ENCODE peak calls at places on chromosomes 6 and 20, in seven cellular contexts. N is Karpas-422, C is astrocyte, V is K562, D is endodermal cell, J is NT2/D1, F is neuronal stem cell. R is an unnamed sample.

GRCh38 chr20:8132632-8133587 is 844 bp downstream of the PLCB1 start:
- DNase-seq in N (no peak), C (no peak), V (no peak), D (peak; percentile 66), J (no peak), F (peak; percentile 37), R (peak; percentile 70)

GRCh38 chr6:87155920-87156600 is 695 bp downstream of the ZNF292 start:
- DNase-seq in N (peak; percentile 58), C (peak; percentile 44), V (peak; percentile 61), D (peak; percentile 89), J (no peak), F (peak; percentile 85), R (peak; percentile 74)

GRCh38 chr6:157314705-157315321 is 8.5 kb downstream of the TMEM242 start:
- DNase-seq in N (peak; percentile 85), C (peak; percentile 66), V (peak; percentile 35), D (no peak), J (peak; percentile 23), F (peak; percentile 44), R (peak; percentile 88)

GRCh38 chr20:38386004-38386403 is 39.7 kb downstream of the LBP start:
- DNase-seq in N (peak; percentile 64), C (no peak), V (no peak), D (no peak), J (no peak), F (no peak), R (no peak)

GRCh38 chr6:163790296-163790840 is 375.9 kb downstream of the QKI start:
- DNase-seq in N (no peak), C (peak; percentile 12), V (no peak), D (no peak), J (no peak), F (no peak), R (peak; percentile 85)

GRCh38 chr20:47821481-47822100 is 36.3 kb upstream of the SULF2 start:
- DNase-seq in N (no peak), C (peak; percentile 16), V (no peak), D (peak; percentile 60), J (no peak), F (no peak), R (no peak)

GRCh38 chr6:146905313-146905712 is 298.9 kb upstream of the STXBP5 start:
- DNase-seq in N (no peak), C (peak; percentile 75), V (no peak), D (no peak), J (no peak), F (no peak), R (peak; percentile 91)

GRCh38 chr20:42359617-42360016 is 741.4 kb upstream of the CHD6 start:
- DNase-seq in N (no peak), C (no peak), V (no peak), D (no peak), J (no peak), F (no peak), R (no peak)

GRCh38 chr6:99592900-99593299 is 13.7 kb upstream of the PRDM13 start:
- DNase-seq in N (no peak), C (no peak), V (no peak), D (no peak), J (no peak), F (no peak), R (peak; percentile 26)

GRCh38 chr20:51004305-51004727 is 18.6 kb downstream of the KCNG1 start:
- DNase-seq in N (no peak), C (no peak), V (no peak), D (no peak), J (no peak), F (no peak), R (no peak)

GRCh38 chr6:141401168-141401567 is 731.6 kb upstream of the GJE1 start:
- DNase-seq in N (no peak), C (peak; percentile 47), V (no peak), D (no peak), J (no peak), F (no peak), R (no peak)

GRCh38 chr6:130163261-130163660 is 59.5 kb downstream of the SAMD3 start:
- DNase-seq in N (no peak), C (no peak), V (no peak), D (no peak), J (no peak), F (no peak), R (no peak)

GRCh38 chr6:130159876-130160415 is 62.8 kb downstream of the SAMD3 start:
- DNase-seq in N (no peak), C (peak; percentile 65), V (no peak), D (no peak), J (no peak), F (no peak), R (no peak)

GRCh38 chr6:130161627-130162404 is 60.9 kb downstream of the SAMD3 start:
- DNase-seq in N (no peak), C (peak; percentile 80), V (no peak), D (no peak), J (no peak), F (no peak), R (peak; percentile 11)

GRCh38 chr6:130164251-130164650 is 58.5 kb downstream of the SAMD3 start:
- DNase-seq in N (no peak), C (no peak), V (no peak), D (no peak), J (no peak), F (no peak), R (no peak)

DNA sequence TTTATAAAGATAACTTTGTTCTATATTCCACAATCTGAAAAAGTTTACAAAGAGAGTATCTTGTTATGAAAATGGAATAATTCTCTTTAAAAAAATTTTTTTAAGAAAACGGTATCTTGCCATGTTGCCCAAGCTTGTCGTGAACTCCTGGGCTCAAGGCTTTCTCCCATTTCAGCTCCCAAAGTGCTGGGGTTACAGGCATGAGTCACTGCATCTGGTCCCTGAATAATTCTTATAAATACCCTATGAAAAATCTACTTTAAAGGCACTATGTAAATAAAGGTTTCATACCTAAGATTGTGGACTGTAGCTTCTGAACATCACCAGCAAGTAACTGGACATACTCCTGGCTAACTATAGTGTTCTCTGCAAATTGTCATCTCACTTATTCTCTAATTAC is 60.3 kb downstream of the SAMD3 start:
- DNase-seq in N (no peak), C (no peak), V (no peak), D (no peak), J (no peak), F (no peak), R (no peak)
- H3K9ac ChIP-seq in N (no peak overlapping the region), C (no peak overlapping the region), V (no peak overlapping the region), D (no peak overlapping the region), J (no peak overlapping the region), F (no peak overlapping the region), R (no peak overlapping the region)

GRCh38 chr6:1513206-1513605 is 96.5 kb upstream of the FOXC1 start:
- DNase-seq in N (no peak), C (no peak), V (no peak), D (no peak), J (no peak), F (no peak), R (no peak)

GRCh38 chr6:1514078-1514477 is 95.6 kb upstream of the FOXC1 start:
- DNase-seq in N (no peak), C (no peak), V (no peak), D (no peak), J (no peak), F (no peak), R (no peak)

GRCh38 chr6:1516742-1517520 is 92.8 kb upstream of the FOXC1 start:
- DNase-seq in N (no peak), C (no peak), V (no peak), D (no peak), J (no peak), F (no peak), R (no peak)

GRCh38 chr6:1515280-1515679 is 94.4 kb upstream of the FOXC1 start:
- DNase-seq in N (no peak), C (no peak), V (peak; percentile 74), D (no peak), J (no peak), F (no peak), R (no peak)

GRCh38 chr6:1515781-1516180 is 93.9 kb upstream of the FOXC1 start:
- DNase-seq in N (no peak), C (no peak), V (no peak), D (no peak), J (no peak), F (no peak), R (no peak)
- H3K4me3 ChIP-seq in N (no peak overlapping the region), C (no peak overlapping the region), V (no peak overlapping the region), D (no peak overlapping the region), J (no peak overlapping the region), F (no peak overlapping the region), R (no peak overlapping the region)

GRCh38 chr6:142647436-142648389 is 297.3 kb downstream of the HIVEP2 start:
- DNase-seq in N (no peak), C (no peak), V (no peak), D (peak; percentile 74), J (no peak), F (no peak), R (no peak)
- H3K9ac ChIP-seq in N (no peak overlapping the region), C (no peak overlapping the region), V (no peak overlapping the region), D (no peak overlapping the region), J (no peak overlapping the region), F (no peak overlapping the region), R (no peak overlapping the region)

GRCh38 chr20:2753456-2754040 is 46.9 kb downstream of the CPXM1 start:
- DNase-seq in N (no peak), C (no peak), V (no peak), D (no peak), J (no peak), F (no peak), R (no peak)

GRCh38 chr20:2751347-2751867 is 49.0 kb downstream of the CPXM1 start:
- DNase-seq in N (no peak), C (no peak), V (no peak), D (no peak), J (no peak), F (no peak), R (peak; percentile 47)

GRCh38 chr20:2750343-2751251 is 49.8 kb downstream of the CPXM1 start:
- DNase-seq in N (peak; percentile 89), C (no peak), V (peak; percentile 37), D (peak; percentile 83), J (no peak), F (no peak), R (peak; percentile 77)

GRCh38 chr20:2752631-2753455 is 47.6 kb downstream of the CPXM1 start:
- DNase-seq in N (peak; percentile 91), C (no peak), V (peak; percentile 72), D (peak; percentile 91), J (peak; percentile 70), F (peak; percentile 65), R (peak; percentile 82)

GRCh38 chr20:2751868-2752630 is 48.4 kb downstream of the CPXM1 start:
- DNase-seq in N (peak; percentile 90), C (no peak), V (peak; percentile 81), D (no peak), J (no peak), F (no peak), R (peak; percentile 67)
- H3K4me3 ChIP-seq in N (peak overlapping the region; percentile 73), C (peak overlapping the region; percentile 23), V (peak overlapping the region; percentile 40), D (peak overlapping the region; percentile 64), J (peak overlapping the region; percentile 46), F (peak overlapping the region; percentile 75), R (peak overlapping the region; percentile 72)

DNA sequence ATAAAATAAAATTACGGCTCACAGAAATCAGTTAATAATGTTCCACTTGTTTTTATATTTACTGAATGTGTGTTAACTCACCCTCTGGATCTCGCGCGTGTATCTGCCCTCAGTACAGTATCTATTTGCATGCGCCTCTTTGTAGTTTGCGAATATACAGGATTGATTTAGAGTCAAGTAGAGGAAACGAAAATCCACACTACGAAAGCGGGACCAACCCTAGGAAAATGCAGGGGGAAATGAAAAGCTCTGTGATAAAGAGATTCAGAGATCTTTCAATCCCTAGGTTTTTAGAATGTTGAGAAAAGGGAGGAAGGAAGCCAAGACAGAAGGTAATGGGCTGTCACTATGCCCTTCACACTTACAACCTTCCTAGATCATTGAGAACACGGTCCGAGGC is 928 bp upstream of the FUT9 start:
- DNase-seq in N (no peak), C (no peak), V (no peak), D (no peak), J (no peak), F (no peak), R (no peak)
- H3K9ac ChIP-seq in N (no peak overlapping the region), C (no peak overlapping the region), V (no peak overlapping the region), D (peak overlapping the region; percentile 41), J (peak overlapping the region; percentile 74), F (no peak overlapping the region), R (no peak overlapping the region)

GRCh38 chr20:49484180-49485140 is 2.0 kb upstream of the KCNB1 start:
- DNase-seq in N (no peak), C (peak; percentile 46), V (peak; percentile 70), D (peak; percentile 95), J (peak; percentile 86), F (peak; percentile 84), R (peak; percentile 89)
- H3K4me3 ChIP-seq in N (no peak overlapping the region), C (peak overlapping the region; percentile 61), V (no peak overlapping the region), D (peak overlapping the region; percentile 79), J (peak overlapping the region; percentile 66), F (peak overlapping the region; percentile 81), R (peak overlapping the region; percentile 80)